ENCODE peak calls at places on chromosomes 11 and 22, in four cellular contexts. B is cardiac muscle cell, E is DMS79 treated with DMSO at 0.1 percent for 48 hours, Y is neural crest cell. U is an unnamed sample.

GRCh38 chr22:21694394-21694793 is 28.6 kb downstream of the PPIL2 start:
- DNase-seq in B (no peak), E (no peak), Y (no peak), U (no peak)

GRCh38 chr11:105156231-105156630 is 16.7 kb upstream of the CARD18 start:
- DNase-seq in B (no peak), E (no peak), Y (no peak), U (no peak)

GRCh38 chr11:85776951-85777602 is 33.9 kb downstream of the SYTL2 start:
- DNase-seq in B (no peak), E (no peak), Y (no peak), U (no peak)

GRCh38 chr11:34564807-34565241 is 51.2 kb upstream of the ELF5 start:
- DNase-seq in B (no peak), E (no peak), Y (no peak), U (no peak)

GRCh38 chr22:24040946-24041345 is 29.8 kb downstream of the CABIN1 start:
- DNase-seq in B (no peak), E (no peak), Y (no peak), U (no peak)

GRCh38 chr22:17980013-17980510 is 44.3 kb downstream of the MICAL3 start:
- DNase-seq in B (no peak), E (peak), Y (no peak), U (no peak)

GRCh38 chr11:130403301-130403804 is 25.1 kb downstream of the ADAMTS8 start:
- DNase-seq in B (no peak), E (peak), Y (no peak), U (no peak)

GRCh38 chr22:37303821-37304274 is 21.5 kb downstream of the CYTH4 start:
- DNase-seq in B (no peak), E (no peak), Y (no peak), U (peak)

U was measured in HL-60.